ENCODE peak calls at places on chromosomes 12 and 14, in four cellular contexts. One of them, this sample, is unnamed.

GRCh38 chr12:87152084-87152483 is 877.1 kb downstream of the C12orf50 start:
- DNase-seq in cerebellum: no peak
- DNase-seq in GM03348: no peak
- DNase-seq in activated T-helper 9 cell treated with anti-CD3 and anti-CD28 coated beads, Interleukin-2, amount 50 U/mL, for 16 hours: no peak
- DNase-seq in this sample: no peak

GRCh38 chr12:3593906-3594305 is 102.9 kb downstream of the PRMT8 start:
- DNase-seq in cerebellum: no peak
- DNase-seq in GM03348: no peak
- DNase-seq in activated T-helper 9 cell treated with anti-CD3 and anti-CD28 coated beads, Interleukin-2, amount 50 U/mL, for 16 hours: no peak
- DNase-seq in this sample: no peak

GRCh38 chr14:103801459-103801858 is 45.9 kb downstream of the PPP1R13B start:
- DNase-seq in cerebellum: no peak
- DNase-seq in GM03348: peak; percentile 74
- DNase-seq in activated T-helper 9 cell treated with anti-CD3 and anti-CD28 coated beads, Interleukin-2, amount 50 U/mL, for 16 hours: no peak
- DNase-seq in this sample: no peak

GRCh38 chr12:131959641-131960589 is 10.2 kb downstream of the EP400 start:
- DNase-seq in cerebellum: no peak
- DNase-seq in GM03348: no peak
- DNase-seq in activated T-helper 9 cell treated with anti-CD3 and anti-CD28 coated beads, Interleukin-2, amount 50 U/mL, for 16 hours: no peak
- DNase-seq in this sample: no peak

GRCh38 chr14:23061995-23062394 is 4.7 kb upstream of the CDH24 start:
- DNase-seq in cerebellum: no peak
- DNase-seq in GM03348: peak; percentile 82
- DNase-seq in activated T-helper 9 cell treated with anti-CD3 and anti-CD28 coated beads, Interleukin-2, amount 50 U/mL, for 16 hours: no peak
- DNase-seq in this sample: no peak

GRCh38 chr14:38248629-38249028 is 7.3 kb downstream of the CLEC14A start:
- DNase-seq in cerebellum: no peak
- DNase-seq in GM03348: no peak
- DNase-seq in activated T-helper 9 cell treated with anti-CD3 and anti-CD28 coated beads, Interleukin-2, amount 50 U/mL, for 16 hours: no peak
- DNase-seq in this sample: no peak

GRCh38 chr12:51622564-51622963 is 31.5 kb downstream of the SCN8A start:
- DNase-seq in cerebellum: no peak
- DNase-seq in GM03348: peak; percentile 57
- DNase-seq in activated T-helper 9 cell treated with anti-CD3 and anti-CD28 coated beads, Interleukin-2, amount 50 U/mL, for 16 hours: no peak
- DNase-seq in this sample: no peak

GRCh38 chr12:29591140-29592020 is 93.9 kb upstream of the OVCH1 start:
- DNase-seq in cerebellum: no peak
- DNase-seq in GM03348: peak; percentile 35
- DNase-seq in activated T-helper 9 cell treated with anti-CD3 and anti-CD28 coated beads, Interleukin-2, amount 50 U/mL, for 16 hours: no peak
- DNase-seq in this sample: no peak

GRCh38 chr12:109888179-109889020 is 8.1 kb upstream of the GLTP start:
- DNase-seq in cerebellum: no peak
- DNase-seq in GM03348: peak; percentile 88
- DNase-seq in activated T-helper 9 cell treated with anti-CD3 and anti-CD28 coated beads, Interleukin-2, amount 50 U/mL, for 16 hours: no peak
- DNase-seq in this sample: no peak

GRCh38 chr12:29782285-29782820 is 1.4 kb downstream of the TMTC1 start:
- DNase-seq in cerebellum: no peak
- DNase-seq in GM03348: peak; percentile 47
- DNase-seq in activated T-helper 9 cell treated with anti-CD3 and anti-CD28 coated beads, Interleukin-2, amount 50 U/mL, for 16 hours: no peak
- DNase-seq in this sample: no peak

GRCh38 chr12:108526482-108527234 is 11.6 kb downstream of the FICD start:
- DNase-seq in cerebellum: no peak
- DNase-seq in GM03348: peak; percentile 34
- DNase-seq in activated T-helper 9 cell treated with anti-CD3 and anti-CD28 coated beads, Interleukin-2, amount 50 U/mL, for 16 hours: no peak
- DNase-seq in this sample: no peak

GRCh38 chr14:58697927-58698641 is 60.3 kb downstream of the DACT1 start:
- DNase-seq in cerebellum: peak; percentile 63
- DNase-seq in GM03348: no peak
- DNase-seq in activated T-helper 9 cell treated with anti-CD3 and anti-CD28 coated beads, Interleukin-2, amount 50 U/mL, for 16 hours: no peak
- DNase-seq in this sample: peak; percentile 86

GRCh38 chr12:6831021-6831420 is 2.8 kb downstream of the P3H3 start:
- DNase-seq in cerebellum: no peak
- DNase-seq in GM03348: no peak
- DNase-seq in activated T-helper 9 cell treated with anti-CD3 and anti-CD28 coated beads, Interleukin-2, amount 50 U/mL, for 16 hours: no peak
- DNase-seq in this sample: no peak

GRCh38 chr12:24226745-24227350 is 277.4 kb upstream of the SOX5 start:
- DNase-seq in cerebellum: no peak
- DNase-seq in GM03348: no peak
- DNase-seq in activated T-helper 9 cell treated with anti-CD3 and anti-CD28 coated beads, Interleukin-2, amount 50 U/mL, for 16 hours: no peak
- DNase-seq in this sample: no peak

GRCh38 chr12:42446761-42447160 is 120.8 kb downstream of the PPHLN1 start:
- DNase-seq in cerebellum: no peak
- DNase-seq in GM03348: no peak
- DNase-seq in activated T-helper 9 cell treated with anti-CD3 and anti-CD28 coated beads, Interleukin-2, amount 50 U/mL, for 16 hours: no peak
- DNase-seq in this sample: no peak

GRCh38 chr14:92939699-92940098 is 16.7 kb downstream of the CHGA start:
- DNase-seq in cerebellum: no peak
- DNase-seq in GM03348: no peak
- DNase-seq in activated T-helper 9 cell treated with anti-CD3 and anti-CD28 coated beads, Interleukin-2, amount 50 U/mL, for 16 hours: no peak
- DNase-seq in this sample: no peak

GRCh38 chr12:114185036-114185435 is 218.9 kb upstream of the RBM19 start:
- DNase-seq in cerebellum: no peak
- DNase-seq in GM03348: no peak
- DNase-seq in activated T-helper 9 cell treated with anti-CD3 and anti-CD28 coated beads, Interleukin-2, amount 50 U/mL, for 16 hours: no peak
- DNase-seq in this sample: no peak

GRCh38 chr14:34093878-34094277 is 143.0 kb upstream of the EGLN3 start:
- DNase-seq in cerebellum: no peak
- DNase-seq in GM03348: no peak
- DNase-seq in activated T-helper 9 cell treated with anti-CD3 and anti-CD28 coated beads, Interleukin-2, amount 50 U/mL, for 16 hours: no peak
- DNase-seq in this sample: no peak

GRCh38 chr14:91968280-91968679 is 20.8 kb upstream of the FBLN5 start:
- DNase-seq in cerebellum: no peak
- DNase-seq in GM03348: no peak
- DNase-seq in activated T-helper 9 cell treated with anti-CD3 and anti-CD28 coated beads, Interleukin-2, amount 50 U/mL, for 16 hours: no peak
- DNase-seq in this sample: no peak

This sample was measured in G401.